ENCODE peak calls at places on chromosomes 11 and 22, in seven cellular contexts. A is CD4-positive, CD25-positive, alpha-beta regulatory T cell; Z is stimulated activated CD4-positive, alpha-beta T cell treated with anti-CD3 and anti-CD28 coated beads, Interleukin-2, amount 100 ng/mL, for 24 hours; B is GDM1; W is pancreas; N is Daoy; C is Calu3. V is an unnamed sample.

GRCh38 chr11:98099371-98099770 is 921.4 kb upstream of the CNTN5 start:
- DNase-seq in A (no peak), Z (no peak), B (no peak), W (no peak), N (no peak), C (no peak), V (no peak)

GRCh38 chr11:32333335-32333991 is 101.9 kb downstream of the WT1 start:
- DNase-seq in A (no peak), Z (peak), B (no peak), W (peak), N (peak), C (peak), V (peak)

GRCh38 chr11:872799-873198 is 30.1 kb downstream of the TSPAN4 start:
- DNase-seq in A (no peak), Z (no peak), B (no peak), W (no peak), N (no peak), C (no peak), V (no peak)

GRCh38 chr11:35223429-35223828 is 84.5 kb downstream of the CD44 start:
- DNase-seq in A (no peak), Z (no peak), B (no peak), W (no peak), N (no peak), C (no peak), V (no peak)

GRCh38 chr11:46492540-46492939 is 101.0 kb upstream of the CHRM4 start:
- DNase-seq in A (no peak), Z (no peak), B (no peak), W (no peak), N (no peak), C (no peak), V (no peak)

GRCh38 chr22:49044091-49044490 is 783.6 kb downstream of the BRD1 start:
- DNase-seq in A (no peak), Z (no peak), B (no peak), W (no peak), N (no peak), C (no peak), V (no peak)

GRCh38 chr22:20552450-20552894 is 45.1 kb downstream of the MED15 start:
- DNase-seq in A (no peak), Z (no peak), B (no peak), W (no peak), N (no peak), C (no peak), V (no peak)

GRCh38 chr22:22909605-22910271 is 22.1 kb downstream of the IGLL5 start:
- DNase-seq in A (no peak), Z (no peak), B (no peak), W (no peak), N (no peak), C (no peak), V (no peak)

GRCh38 chr22:46036558-46037408 is 59.8 kb upstream of the WNT7B start:
- DNase-seq in A (peak), Z (peak), B (peak), W (peak), N (peak), C (peak), V (no peak)

GRCh38 chr22:40326905-40327735 is 19.2 kb upstream of the ADSL start:
- DNase-seq in A (no peak), Z (no peak), B (no peak), W (no peak), N (peak), C (no peak), V (no peak)

GRCh38 chr11:118128821-118129474 is 23.7 kb downstream of the SCN4B start:
- DNase-seq in A (no peak), Z (no peak), B (no peak), W (no peak), N (no peak), C (no peak), V (no peak)

GRCh38 chr11:12066799-12067508 is 43.4 kb upstream of the MICAL2 start:
- DNase-seq in A (no peak), Z (no peak), B (peak), W (no peak), N (peak), C (peak), V (peak)

GRCh38 chr11:65778431-65778900 is 2.3 kb downstream of the AP5B1 start:
- DNase-seq in A (no peak), Z (no peak), B (no peak), W (peak), N (no peak), C (no peak), V (no peak)